ENCODE peak calls at places on chromosomes 11 and 22, in nine cellular contexts. T is lower leg skin, Q is RWPE1, R is cardiac fibroblast, L is HFF-Myc, V is fibroblast of mammary gland, C is vagina, X is left ventricle myocardium inferior, O is choroid plexus epithelial cell. A is an unnamed sample.

GRCh38 chr11:66883021-66883968 is 26.4 kb downstream of the LRFN4 start:
- DNase-seq in Q (no peak), V (peak; percentile 62), O (peak; percentile 71), R (peak; percentile 75), T (no peak), L (no peak), C (no peak), X (no peak), A (peak; percentile 62)

GRCh38 chr11:103257360-103257759 is 148.1 kb downstream of the DYNC2H1 start:
- DNase-seq in X (no peak), V (peak; percentile 34), C (no peak), T (no peak), Q (peak; percentile 20), O (peak; percentile 57), L (no peak), R (peak; percentile 37), A (peak; percentile 40)

GRCh38 chr11:96254087-96254486 is 88.9 kb downstream of the MAML2 start:
- DNase-seq in L (no peak), C (no peak), O (peak; percentile 90), R (peak; percentile 79), X (no peak), V (peak; percentile 45), Q (no peak), T (no peak), A (no peak)

GRCh38 chr22:42074153-42074750 is at the start of gene PHETA2:
- DNase-seq in C (no peak), O (peak; percentile 61), T (no peak), Q (no peak), L (no peak), V (peak; percentile 34), R (peak; percentile 53), X (peak; percentile 57), A (peak; percentile 34)

GRCh38 chr11:12792018-12792417 is 117.8 kb downstream of the TEAD1 start:
- DNase-seq in O (no peak), V (no peak), C (no peak), T (no peak), X (no peak), Q (no peak), R (no peak), L (no peak), A (no peak)

GRCh38 chr11:66557733-66558326 is 10.6 kb downstream of the CTSF start:
- DNase-seq in C (no peak), V (no peak), X (no peak), T (no peak), R (no peak), Q (no peak), L (no peak), O (no peak), A (no peak)

GRCh38 chr22:22345781-22346180 is 101.2 kb downstream of the VPREB1 start:
- DNase-seq in T (no peak), O (no peak), V (no peak), Q (no peak), R (no peak), X (no peak), L (no peak), C (no peak), A (no peak)

GRCh38 chr11:10379871-10380568 is 75.0 kb upstream of the AMPD3 start:
- DNase-seq in X (no peak), R (no peak), C (peak; percentile 69), T (no peak), O (peak; percentile 28), Q (no peak), V (peak; percentile 45), L (no peak), A (peak; percentile 78)

GRCh38 chr11:130421199-130421585 is 7.2 kb downstream of the ADAMTS8 start:
- DNase-seq in T (no peak), Q (no peak), C (no peak), O (no peak), R (no peak), X (no peak), V (no peak), L (no peak), A (no peak)

GRCh38 chr11:59776210-59777066 is 21.3 kb downstream of the STX3 start:
- DNase-seq in O (peak; percentile 79), V (peak; percentile 62), R (peak; percentile 78), T (no peak), L (no peak), X (no peak), Q (peak; percentile 96), C (no peak), A (peak; percentile 39)

GRCh38 chr11:17719940-17720795 is 797 bp downstream of the MYOD1 start:
- DNase-seq in L (no peak), O (peak; percentile 13), T (no peak), R (peak; percentile 10), C (no peak), Q (no peak), X (no peak), V (peak; percentile 31), A (no peak)
- TF ChIP-seq CTCF in L (peak; percentile 17), O (peak; percentile 8), T (no peak), R (no peak), C (no peak), Q (no peak), X (peak; percentile 49), V (no peak), A (no peak)

DNA sequence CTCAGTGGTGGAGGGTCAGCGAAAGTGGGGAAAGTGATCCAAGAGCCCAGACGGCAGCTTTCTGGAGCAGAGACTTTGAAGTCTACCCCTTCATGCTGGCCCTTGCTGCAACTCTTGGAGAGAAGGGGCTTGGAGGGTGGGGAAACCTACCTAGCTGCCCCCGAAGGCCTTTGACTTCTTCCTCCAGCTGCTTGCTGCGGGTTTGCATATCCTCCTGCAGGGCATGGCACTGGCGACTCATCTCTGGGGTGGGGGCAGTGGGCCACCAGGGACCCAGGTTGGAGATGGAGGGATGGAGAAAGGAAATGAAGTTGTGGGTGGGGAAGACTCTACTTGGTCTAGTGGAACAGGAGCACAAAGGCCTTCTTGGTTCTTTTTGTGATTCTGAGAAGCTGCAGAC is 7.7 kb downstream of the NHERF4 start:
- DNase-seq in Q (no peak), O (no peak), C (no peak), R (no peak), X (no peak), L (no peak), V (no peak), T (no peak), A (no peak)
- TF ChIP-seq CTCF in Q (no peak), O (no peak), C (no peak), R (no peak), X (no peak), L (no peak), V (no peak), T (no peak), A (no peak)

GRCh38 chr11:3058753-3059664 is 1.8 kb upstream of the CARS1 start:
- DNase-seq in X (no peak), L (peak; percentile 63), Q (peak; percentile 57), O (peak; percentile 90), V (peak; percentile 92), T (no peak), C (no peak), R (peak; percentile 93), A (peak; percentile 87)

GRCh38 chr11:3056296-3057068 is 741 bp downstream of the CARS1 start:
- DNase-seq in C (no peak), T (no peak), R (no peak), L (no peak), X (no peak), O (no peak), V (no peak), Q (no peak), A (peak; percentile 17)

GRCh38 chr11:3060436-3061025 is 3.3 kb upstream of the CARS1 start:
- DNase-seq in Q (no peak), C (no peak), V (no peak), R (no peak), O (no peak), T (no peak), L (no peak), X (no peak), A (no peak)

GRCh38 chr11:3055881-3056280 is 1.3 kb downstream of the CARS1 start:
- DNase-seq in V (no peak), T (no peak), X (no peak), R (no peak), C (no peak), O (no peak), Q (no peak), L (no peak), A (no peak)

GRCh38 chr11:3057069-3057963 is at the start of gene CARS1:
- DNase-seq in X (peak; percentile 97), Q (peak; percentile 91), O (peak; percentile 95), L (peak; percentile 69), R (peak; percentile 94), V (peak; percentile 89), T (peak; percentile 94), C (peak; percentile 96), A (peak; percentile 90)
- TF ChIP-seq CTCF in X (peak; percentile 10), Q (no peak), O (no peak), L (no peak), R (no peak), V (no peak), T (no peak), C (no peak), A (no peak)

DNA sequence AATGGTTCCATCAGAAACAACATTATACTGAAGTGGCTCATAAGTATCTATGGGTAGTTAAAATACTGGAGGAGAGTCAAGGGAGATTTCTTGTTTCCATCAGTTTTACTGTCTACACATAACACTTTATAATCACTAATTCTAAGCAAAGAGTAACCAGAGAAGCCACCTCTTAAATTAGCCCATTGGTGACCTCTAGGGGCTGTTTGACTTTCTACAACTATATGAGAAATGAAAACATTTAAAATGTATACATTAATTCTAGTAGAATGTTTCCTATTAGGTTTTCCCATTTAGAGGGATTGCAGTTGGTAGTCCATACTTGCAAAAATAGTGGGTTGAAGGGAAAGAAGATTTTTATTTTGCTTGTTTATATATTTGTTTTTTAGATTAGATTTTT is 504.3 kb downstream of the FAM181B start:
- DNase-seq in L (no peak), O (peak; percentile 65), Q (peak; percentile 4), C (no peak), T (no peak), V (peak; percentile 28), R (peak; percentile 25), X (no peak), A (peak; percentile 47)
- TF ChIP-seq CTCF in L (no peak), O (peak; percentile 47), Q (peak; percentile 27), C (no peak), T (no peak), V (peak; percentile 30), R (no peak), X (no peak), A (peak; percentile 30)

GRCh38 chr11:6734616-6735015 is 37.2 kb downstream of the OR2AG2 start:
- DNase-seq in L (no peak), X (no peak), R (no peak), T (no peak), Q (no peak), V (no peak), O (no peak), C (no peak), A (no peak)

GRCh38 chr11:6738590-6738989 is 33.2 kb downstream of the OR2AG2 start:
- DNase-seq in L (no peak), Q (no peak), T (no peak), C (no peak), R (no peak), V (no peak), O (no peak), X (no peak), A (no peak)

GRCh38 chr11:6735306-6735705 is 36.5 kb downstream of the OR2AG2 start:
- DNase-seq in V (peak; percentile 17), O (peak; percentile 7), L (peak; percentile 25), C (no peak), Q (peak; percentile 14), T (no peak), X (no peak), R (peak; percentile 17), A (no peak)

GRCh38 chr11:6736495-6737121 is 35.2 kb downstream of the OR2AG2 start:
- DNase-seq in X (no peak), C (no peak), V (peak; percentile 39), Q (no peak), T (no peak), L (no peak), R (peak; percentile 9), O (peak; percentile 5), A (peak; percentile 13)

GRCh38 chr11:6737872-6738466 is 33.8 kb downstream of the OR2AG2 start:
- DNase-seq in V (peak; percentile 43), C (no peak), L (peak; percentile 17), T (no peak), X (no peak), O (peak; percentile 68), R (peak; percentile 58), Q (peak; percentile 45), A (peak; percentile 52)
- TF ChIP-seq CTCF in V (peak; percentile 66), C (no peak), L (peak; percentile 60), T (no peak), X (peak; percentile 75), O (peak; percentile 67), R (peak; percentile 63), Q (peak; percentile 66), A (peak; percentile 65)